ENCODE peak calls at places on chromosomes 4 and X, in five cellular contexts. W is epithelial cell of esophagus, D is breast epithelium, J is colonic mucosa, M is tibial artery. A is an unnamed sample.

GRCh38 chr4:64068096-64068495 is 341.2 kb downstream of the TECRL start:
- DNase-seq in W (peak; percentile 1), D (no peak), J (no peak), M (no peak), A (no peak)

GRCh38 chrX:150525061-150525919 is 43.1 kb upstream of the MTM1 start:
- DNase-seq in W (no peak), D (peak; percentile 33), J (no peak), M (peak; percentile 45), A (no peak)

GRCh38 chr4:17514865-17515264 is at the start of gene CLRN2:
- DNase-seq in W (no peak), D (no peak), J (no peak), M (no peak), A (no peak)

GRCh38 chrX:76428243-76429130 is 977 bp downstream of the MAGEE1 start:
- DNase-seq in W (no peak), D (no peak), J (peak; percentile 19), M (no peak), A (peak; percentile 56)

GRCh38 chrX:50448565-50448964 is 22.1 kb downstream of the DGKK start:
- DNase-seq in W (peak; percentile 69), D (no peak), J (peak; percentile 52), M (no peak), A (no peak)

GRCh38 chr4:42617030-42617429 is 39.9 kb downstream of the ATP8A1 start:
- DNase-seq in W (no peak), D (no peak), J (no peak), M (no peak), A (no peak)

GRCh38 chr4:82905205-82905604 is 4.7 kb downstream of the THAP9 start:
- DNase-seq in W (peak; percentile 71), D (no peak), J (no peak), M (no peak), A (peak; percentile 75)

GRCh38 chrX:120446503-120446902 is 22.6 kb downstream of the LAMP2 start:
- DNase-seq in W (no peak), D (no peak), J (no peak), M (no peak), A (no peak)

GRCh38 chr4:86935833-86936721 is 1.3 kb downstream of the AFF1 start:
- DNase-seq in W (peak; percentile 91), D (peak; percentile 50), J (peak; percentile 91), M (peak; percentile 73), A (peak; percentile 91)

DNA sequence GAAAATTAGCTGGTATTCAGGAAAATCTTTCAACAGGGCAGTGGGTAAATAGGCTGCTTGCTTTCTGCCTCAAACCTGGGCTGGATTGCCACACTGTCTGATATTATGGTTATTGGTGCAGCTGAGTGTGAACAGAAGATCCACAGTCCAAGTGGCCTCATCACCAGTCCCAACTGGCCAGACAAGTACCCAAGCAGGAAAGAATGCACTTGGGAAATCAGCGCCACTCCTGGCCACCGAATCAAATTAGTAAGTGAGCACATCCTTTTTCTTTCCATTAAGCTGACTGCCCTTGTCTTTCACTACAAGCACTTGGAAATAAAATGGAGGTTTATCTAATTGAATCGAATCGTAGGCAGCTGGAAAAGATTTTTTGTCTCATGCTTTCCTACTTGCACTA is 204.7 kb downstream of the TLL1 start:
- DNase-seq in W (peak; percentile 44), D (no peak), J (no peak), M (no peak), A (no peak)
- TF ChIP-seq CTCF in W (no peak), D (no peak), J (no peak), M (no peak), A (no peak)

DNA sequence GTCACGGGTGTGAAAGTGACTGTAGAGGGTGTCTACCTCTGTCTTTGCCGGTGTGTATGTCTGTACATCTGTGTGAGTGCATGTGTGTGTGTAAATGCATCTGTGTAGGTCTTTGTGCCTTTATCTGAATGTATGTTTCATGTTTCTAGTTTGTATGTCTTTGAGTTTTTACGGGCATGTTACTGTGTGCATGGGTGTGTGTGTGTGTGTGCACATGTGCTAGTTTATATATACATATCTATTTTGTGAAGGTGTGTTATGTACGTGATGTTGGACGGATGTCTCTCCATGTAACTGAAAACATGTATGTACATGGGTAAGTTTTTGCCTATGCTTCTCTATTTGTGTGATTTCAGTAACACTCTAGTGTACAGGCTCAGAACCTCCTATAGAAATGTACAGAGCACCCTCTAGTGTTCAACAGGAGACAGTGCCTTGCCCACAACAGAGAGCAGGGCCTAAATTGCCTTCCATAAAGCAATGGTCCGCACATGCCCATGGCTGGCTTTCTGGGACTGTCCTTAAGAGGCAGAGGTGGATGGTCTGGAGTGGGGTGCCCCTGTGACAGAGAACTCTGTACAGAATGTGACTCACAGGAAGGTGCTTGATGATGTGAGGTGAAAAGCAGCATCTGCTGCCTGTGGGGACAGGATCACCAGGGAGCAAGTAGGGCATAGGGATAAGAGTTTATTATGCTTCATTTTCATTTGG is 343.5 kb downstream of the RAPGEF2 start:
- DNase-seq in W (peak; percentile 78), D (no peak), J (peak; percentile 18), M (peak; percentile 40), A (peak; percentile 31)
- TF ChIP-seq CTCF in W (peak; percentile 98), D (no peak), J (peak; percentile 88), M (peak; percentile 89), A (peak; percentile 73)

GRCh38 chrX:154397888-154398667 is at the start of gene RPL10:
- DNase-seq in W (peak; percentile 95), D (peak; percentile 96), J (peak; percentile 91), M (peak; percentile 91), A (peak; percentile 93)
- TF ChIP-seq CTCF in W (no peak), D (no peak), J (no peak), M (no peak), A (no peak)

GRCh38 chr4:173958445-173958844 is 325.0 kb downstream of the FBXO8 start:
- DNase-seq in W (peak; percentile 54), D (no peak), J (no peak), M (no peak), A (no peak)

DNA sequence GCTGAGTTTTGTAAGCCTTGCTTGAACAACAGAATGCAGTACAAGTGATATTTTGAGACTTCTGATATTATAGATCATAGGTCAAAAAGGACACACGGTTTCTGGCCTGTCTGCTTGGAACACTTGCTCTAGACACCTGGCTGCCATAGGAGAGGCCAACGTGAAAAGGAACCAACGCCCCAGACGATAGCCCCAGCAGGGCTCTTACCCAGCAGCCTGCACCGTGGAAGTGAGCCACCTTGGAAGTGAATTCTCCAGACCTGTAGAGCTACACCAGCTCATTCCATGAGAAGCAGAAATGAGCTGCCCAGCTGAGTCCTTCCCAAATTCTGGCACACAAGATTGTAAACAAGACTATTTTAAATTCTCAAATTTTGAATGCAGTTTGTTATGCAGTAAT is 323.1 kb downstream of the FBXO8 start:
- DNase-seq in W (no peak), D (no peak), J (no peak), M (no peak), A (no peak)
- TF ChIP-seq CTCF in W (no peak), D (no peak), J (no peak), M (no peak), A (no peak)

GRCh38 chr4:186132577-186133277 is 28.2 kb downstream of the FAM149A start:
- DNase-seq in W (peak; percentile 50), D (no peak), J (no peak), M (no peak), A (peak; percentile 17)
- TF ChIP-seq CTCF in W (no peak), D (no peak), J (no peak), M (no peak), A (no peak)

DNA sequence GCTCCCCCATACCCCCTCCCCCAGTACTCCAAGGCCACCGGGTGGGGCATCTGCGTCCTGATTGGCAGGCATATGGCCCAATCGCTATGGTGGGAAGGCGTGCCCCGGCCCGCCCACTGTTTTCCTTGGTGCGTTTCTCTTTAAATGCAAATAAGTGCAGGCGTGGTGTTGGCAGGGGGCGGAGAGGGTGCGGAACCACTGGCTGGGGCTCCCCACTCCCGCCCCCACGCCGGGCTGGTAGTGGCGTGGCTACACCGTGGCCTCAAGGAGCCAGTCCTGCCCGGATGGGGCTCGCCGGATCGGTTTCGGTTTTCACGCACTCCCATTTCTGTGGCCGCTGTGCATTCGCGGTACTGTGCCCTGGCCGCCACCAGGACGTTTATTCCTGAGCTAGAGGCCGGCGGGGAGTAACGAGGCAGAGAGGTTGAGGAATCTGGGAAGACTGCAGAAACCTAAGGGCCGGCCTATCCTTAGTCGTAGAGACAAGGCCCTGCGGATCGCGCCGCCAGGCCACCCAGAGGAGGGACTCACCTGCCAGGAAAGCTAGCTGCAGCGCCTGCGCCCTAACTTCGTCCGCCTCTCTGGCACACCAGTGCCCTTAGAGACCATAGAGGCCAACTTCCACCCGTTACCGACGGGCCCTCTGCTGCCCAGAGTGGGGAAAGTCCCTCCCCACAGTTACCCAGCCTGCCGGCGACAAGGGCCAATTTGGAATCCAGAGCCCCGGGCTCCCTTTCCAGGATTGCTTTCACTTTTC is 405 bp upstream of the AMER1 start:
- DNase-seq in W (peak; percentile 91), D (peak; percentile 93), J (peak; percentile 93), M (peak; percentile 94), A (peak; percentile 91)
- TF ChIP-seq CTCF in W (no peak), D (no peak), J (no peak), M (no peak), A (no peak)